ENCODE peak calls at places on chromosomes 4 and X, in five cellular contexts. D is endodermal cell; Z is psoas muscle; C is CD8-positive, alpha-beta memory T cell; F is SK-N-SH. X is an unnamed sample.

GRCh38 chrX:117854806-117855205 is 261.8 kb downstream of the KLHL13 start:
- DNase-seq in Z (no peak), C (no peak), D (no peak), F (no peak), X (no peak)

GRCh38 chrX:26586570-26586969 is 370.6 kb downstream of the MAGEB5 start:
- DNase-seq in F (no peak), Z (no peak), D (peak; percentile 48), C (no peak), X (no peak)

GRCh38 chrX:102892103-102892502 is 45.0 kb upstream of the RAB40AL start:
- DNase-seq in F (no peak), C (no peak), Z (no peak), D (no peak), X (no peak)

GRCh38 chr4:34250562-34250961 is 1993.8 kb downstream of the ARAP2 start:
- DNase-seq in C (no peak), F (no peak), Z (no peak), D (no peak), X (no peak)

GRCh38 chr4:53322696-53323095 is 43.2 kb downstream of the SCFD2 start:
- DNase-seq in F (no peak), Z (no peak), C (no peak), D (no peak), X (no peak)

GRCh38 chr4:184453402-184454160 is 20.8 kb downstream of the IRF2 start:
- DNase-seq in C (peak; percentile 43), D (peak; percentile 60), Z (no peak), F (no peak), X (no peak)

GRCh38 chr4:68466185-68466584 is 18.9 kb downstream of the TMPRSS11E start:
- DNase-seq in D (no peak), C (no peak), F (no peak), Z (no peak), X (no peak)

GRCh38 chr4:100461796-100462195 is 56.0 kb downstream of the EMCN start:
- DNase-seq in F (no peak), C (no peak), D (no peak), Z (no peak), X (no peak)

GRCh38 chrX:72094894-72095293 is 36.8 kb downstream of the RTL5 start:
- DNase-seq in F (peak; percentile 90), C (peak; percentile 79), D (peak; percentile 69), Z (no peak), X (peak; percentile 66)

GRCh38 chrX:17725176-17725575 is 12.1 kb upstream of the SCML1 start:
- DNase-seq in D (no peak), F (no peak), C (no peak), Z (no peak), X (no peak)

GRCh38 chrX:68133181-68133580 is 300.1 kb downstream of the OPHN1 start:
- DNase-seq in Z (no peak), C (no peak), D (no peak), F (no peak), X (no peak)

GRCh38 chr4:40190880-40191815 is 5.7 kb upstream of the RHOH start:
- DNase-seq in D (no peak), Z (no peak), C (no peak), F (no peak), X (no peak)

GRCh38 chr4:30718021-30718888 is 1.9 kb upstream of the PCDH7 start:
- DNase-seq in C (no peak), F (peak; percentile 46), D (peak; percentile 85), Z (peak; percentile 55), X (no peak)

GRCh38 chrX:115939070-115939469 is 231.5 kb upstream of the AGTR2 start:
- DNase-seq in F (no peak), Z (no peak), C (no peak), D (no peak), X (no peak)

GRCh38 chr4:7814451-7814850 is 125.2 kb downstream of the AFAP1 start:
- DNase-seq in C (no peak), Z (no peak), D (no peak), F (no peak), X (no peak)

GRCh38 chr4:170047774-170048354 is 21.7 kb upstream of the MFAP3L start:
- DNase-seq in D (peak; percentile 75), C (peak; percentile 30), F (peak; percentile 51), Z (no peak), X (peak; percentile 37)

GRCh38 chr4:25531272-25531671 is 124.4 kb upstream of the SLC34A2 start:
- DNase-seq in D (no peak), C (no peak), F (no peak), Z (no peak), X (no peak)

GRCh38 chrX:118545510-118545909 is 49.9 kb downstream of the DOCK11 start:
- DNase-seq in D (no peak), Z (no peak), C (no peak), F (no peak), X (no peak)

GRCh38 chrX:48996969-48997368 is 5.1 kb downstream of the GRIPAP1 start:
- DNase-seq in C (no peak), Z (no peak), F (no peak), D (peak; percentile 65), X (no peak)

GRCh38 chrX:38304010-38304409 is 23.3 kb downstream of the RPGR start:
- DNase-seq in D (peak; percentile 57), C (no peak), F (no peak), Z (no peak), X (no peak)

GRCh38 chrX:147637190-147637589 is 274.5 kb upstream of the FMR1 start:
- DNase-seq in D (no peak), Z (no peak), C (no peak), F (no peak), X (no peak)

GRCh38 chr4:182530451-182530850 is 287.2 kb downstream of the TENM3 start:
- DNase-seq in C (no peak), D (no peak), F (no peak), Z (no peak), X (no peak)

GRCh38 chrX:153592966-153593688 is 5.8 kb downstream of the CCNQ start:
- DNase-seq in D (no peak), Z (peak; percentile 84), C (no peak), F (peak; percentile 83), X (no peak)

GRCh38 chr4:2698951-2699505 is 57.1 kb downstream of the TNIP2 start:
- DNase-seq in F (no peak), C (no peak), Z (no peak), D (no peak), X (no peak)

GRCh38 chr4:159363376-159363775 is 260.5 kb downstream of the RAPGEF2 start:
- DNase-seq in Z (no peak), F (no peak), C (no peak), D (no peak), X (no peak)

GRCh38 chr4:74096265-74096980 is 2.6 kb downstream of the CXCL2 start:
- DNase-seq in Z (no peak), D (no peak), F (no peak), C (no peak), X (no peak)

GRCh38 chr4:181147421-181147951 is 1095.7 kb upstream of the TENM3 start:
- DNase-seq in C (no peak), F (no peak), Z (no peak), D (no peak), X (no peak)

GRCh38 chr4:4704267-4704666 is 155.2 kb upstream of the MSX1 start:
- DNase-seq in Z (no peak), D (no peak), F (no peak), C (no peak), X (no peak)

GRCh38 chrX:133333154-133333750 is 82.0 kb downstream of the GPC4 start:
- DNase-seq in C (no peak), Z (no peak), F (no peak), D (no peak), X (no peak)

GRCh38 chrX:137432609-137433008 is 133.3 kb upstream of the ZIC3 start:
- DNase-seq in Z (no peak), D (peak; percentile 86), F (peak; percentile 43), C (no peak), X (no peak)

GRCh38 chr4:73007526-73008100 is 61.9 kb downstream of the COX18 start:
- DNase-seq in F (no peak), C (no peak), D (no peak), Z (no peak), X (no peak)
- H3K27ac ChIP-seq in F (no peak overlapping the region), C (no peak overlapping the region), D (no peak overlapping the region), Z (no peak overlapping the region), X (no peak overlapping the region)

DNA sequence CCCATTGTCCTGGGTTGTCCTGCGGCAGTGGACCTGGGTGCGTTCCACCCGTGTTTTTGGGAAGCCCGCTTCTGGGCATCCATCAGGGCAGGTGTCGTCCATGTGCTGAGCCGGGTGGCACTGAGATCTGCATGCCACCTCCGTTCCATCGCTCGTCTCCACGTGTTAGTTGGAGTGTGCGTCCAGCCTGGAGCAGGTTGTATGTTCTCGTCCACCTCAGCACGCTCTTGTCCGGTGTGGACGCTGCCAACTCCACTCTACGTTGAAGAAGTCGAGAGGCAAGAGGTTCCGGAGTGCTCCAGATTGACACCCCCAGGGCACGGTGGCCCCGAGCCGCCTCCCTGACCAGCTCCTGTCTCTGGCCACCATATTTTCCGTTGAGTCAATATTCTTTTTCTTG is 33.9 kb downstream of the PCGF3 start:
- DNase-seq in Z (no peak), F (no peak), C (no peak), D (no peak), X (no peak)
- H3K36me3 ChIP-seq in Z (peaks cover 63% of the 10 kb centered on the region), F (peaks cover 33% of the 10 kb centered on the region), C (peaks cover 9% of the 10 kb centered on the region), D (peaks cover 74% of the 10 kb centered on the region), X (peaks cover 12% of the 10 kb centered on the region)

GRCh38 chrX:12951590-12951965 is 23.3 kb upstream of the TMSB4X start:
- DNase-seq in F (no peak), D (no peak), Z (no peak), C (no peak), X (no peak)

GRCh38 chrX:12949927-12950656 is 24.8 kb upstream of the TMSB4X start:
- DNase-seq in Z (peak; percentile 82), D (no peak), F (no peak), C (peak; percentile 87), X (peak; percentile 72)

GRCh38 chrX:12949205-12949926 is 25.5 kb upstream of the TMSB4X start:
- DNase-seq in D (no peak), C (no peak), F (no peak), Z (no peak), X (no peak)

GRCh38 chrX:12953420-12953819 is 21.5 kb upstream of the TMSB4X start:
- DNase-seq in Z (no peak), F (no peak), D (no peak), C (no peak), X (no peak)

GRCh38 chrX:12950851-12951589 is 23.9 kb upstream of the TMSB4X start:
- DNase-seq in C (peak; percentile 69), D (peak; percentile 93), F (peak; percentile 39), Z (peak; percentile 61), X (peak; percentile 56)
- H3K27ac ChIP-seq in C (peak overlapping the region; percentile 78), D (no peak overlapping the region), F (peak overlapping the region; percentile 85), Z (peak overlapping the region; percentile 50), X (peak overlapping the region; percentile 86)

DNA sequence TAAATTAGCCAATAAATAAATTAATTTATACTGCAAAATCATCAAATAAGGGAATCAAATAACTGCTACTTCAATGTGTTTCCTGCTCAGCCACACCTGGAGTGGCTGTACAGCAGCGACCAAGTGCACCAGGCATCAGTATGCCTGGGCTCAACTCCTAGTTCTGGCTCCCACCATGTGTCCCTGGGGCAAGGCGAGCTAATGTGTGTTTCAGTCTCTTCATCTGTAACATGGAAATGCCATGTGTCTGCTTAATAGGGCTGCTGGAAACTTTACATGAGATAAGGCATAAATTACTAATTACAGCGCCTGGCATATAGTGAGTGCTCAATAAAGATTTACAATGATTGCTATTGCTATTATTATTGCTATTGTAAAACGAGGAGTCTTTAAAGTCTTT is 109.1 kb upstream of the PDLIM3 start:
- DNase-seq in F (peak; percentile 58), C (no peak), D (no peak), Z (no peak), X (no peak)
- H3K36me3 ChIP-seq in F (no peaks in the 10 kb centered on the region), C (no peaks in the 10 kb centered on the region), D (no peaks in the 10 kb centered on the region), Z (no peaks in the 10 kb centered on the region), X (no peaks in the 10 kb centered on the region)

X was measured in effector memory CD4-positive, alpha-beta T cell.